ENCODE peak calls at places on chromosomes 3 and 15, in six cellular contexts. L, X, N, R, Y and C are unnamed samples.
A peak's percentile ranks its signal among the peaks of the same experiment; 100 is the strongest.

GRCh38 chr3:87793322-87793877 is 265.4 kb downstream of the CGGBP1 start:
- DNase-seq in L (no peak), X (peak; percentile 20), N (no peak), R (no peak), Y (no peak), C (no peak)

GRCh38 chr3:155743616-155744015 is 1.3 kb downstream of the PLCH1 start:
- DNase-seq in L (no peak), X (no peak), N (no peak), R (no peak), Y (no peak), C (no peak)

GRCh38 chr15:98517051-98517450 is 131.3 kb upstream of the IGF1R start:
- DNase-seq in L (no peak), X (no peak), N (no peak), R (no peak), Y (no peak), C (no peak)

GRCh38 chr15:101698314-101698713 is 26.0 kb downstream of the TARS3 start:
- DNase-seq in L (no peak), X (no peak), N (no peak), R (no peak), Y (no peak), C (no peak)

GRCh38 chr3:117127147-117127546 is 417.6 kb downstream of the TUSC7 start:
- DNase-seq in L (no peak), X (no peak), N (no peak), R (no peak), Y (no peak), C (no peak)

GRCh38 chr3:11604139-11604895 is 39.4 kb downstream of the VGLL4 start:
- DNase-seq in L (no peak), X (no peak), N (no peak), R (no peak), Y (peak; percentile 30), C (no peak)

GRCh38 chr15:60477991-60478632 is 830 bp downstream of the ICE2 start:
- DNase-seq in L (no peak), X (no peak), N (no peak), R (no peak), Y (no peak), C (no peak)

GRCh38 chr3:69983546-69984265 is 15.8 kb upstream of the SAMMSON start:
- DNase-seq in L (no peak), X (no peak), N (no peak), R (no peak), Y (no peak), C (no peak)

GRCh38 chr3:58749948-58750347 is 83.4 kb upstream of the FAM3D start:
- DNase-seq in L (no peak), X (no peak), N (no peak), R (no peak), Y (no peak), C (no peak)

GRCh38 chr3:156509209-156510174 is 45.4 kb downstream of the SSR3 start:
- DNase-seq in L (no peak), X (peak; percentile 16), N (no peak), R (peak; percentile 23), Y (no peak), C (no peak)

GRCh38 chr3:136703429-136703828 is 48.7 kb downstream of the STAG1 start:
- DNase-seq in L (no peak), X (no peak), N (no peak), R (no peak), Y (no peak), C (no peak)

GRCh38 chr3:13072239-13073041 is 789 bp downstream of the IQSEC1 start:
- DNase-seq in L (no peak), X (no peak), N (no peak), R (no peak), Y (peak; percentile 68), C (no peak)